ENCODE peak calls at places on chromosomes 5 and 9, in six cellular contexts. T is CD8-positive, alpha-beta memory T cell; S is hepatocyte; Q is heart left ventricle; V is neural progenitor cell; E is HCT116. F is an unnamed sample. For H3K27me3 and H3K9me3, the result is how much of the 10 kb centered on the place peaks cover.

GRCh38 chr5:153719324-153719723 is 228.9 kb downstream of the GRIA1 start:
- DNase-seq in E (no peak), Q (no peak), S (no peak), V (no peak), T (no peak), F (no peak)

GRCh38 chr9:111909444-111909843 is 12.8 kb downstream of the UGCG start:
- DNase-seq in Q (no peak), V (no peak), T (no peak), E (no peak), S (no peak), F (no peak)

GRCh38 chr5:147339313-147339712 is 104.5 kb downstream of the STK32A start:
- DNase-seq in T (no peak), Q (no peak), V (no peak), S (no peak), E (no peak), F (no peak)

GRCh38 chr5:44663991-44664710 is 144.6 kb upstream of the MRPS30 start:
- DNase-seq in T (no peak), E (no peak), S (no peak), V (no peak), Q (no peak), F (no peak)

GRCh38 chr5:137055271-137055872 is 443.8 kb downstream of the SPOCK1 start:
- DNase-seq in Q (no peak), E (no peak), T (no peak), V (no peak), S (no peak), F (no peak)

GRCh38 chr5:111453747-111454146 is 58.6 kb downstream of the STARD4 start:
- DNase-seq in Q (no peak), S (no peak), T (no peak), E (no peak), V (no peak), F (no peak)

GRCh38 chr5:149345892-149346222 is 558 bp downstream of the GRPEL2 start:
- DNase-seq in V (peak), E (no peak), T (peak), S (peak), Q (no peak), F (no peak)

GRCh38 chr9:90107021-90107771 is 502.4 kb downstream of the GADD45G start:
- DNase-seq in Q (peak), V (no peak), T (no peak), E (no peak), S (peak), F (peak)

GRCh38 chr5:177496111-177497010 is 1.0 kb downstream of the PDLIM7 start:
- DNase-seq in V (peak), S (peak), E (peak), Q (peak), T (no peak), F (peak)

GRCh38 chr5:132774406-132774805 is 2.6 kb downstream of the SEPTIN8 start:
- DNase-seq in E (no peak), V (no peak), Q (no peak), T (no peak), S (no peak), F (no peak)

GRCh38 chr5:38258319-38259061 is at the start of gene EGFLAM:
- DNase-seq in S (peak), E (no peak), Q (peak), V (peak), T (no peak), F (peak)

GRCh38 chr5:173333900-173334685 is 5.9 kb upstream of the STC2 start:
- DNase-seq in V (no peak), E (no peak), Q (no peak), T (no peak), S (no peak), F (no peak)

GRCh38 chr5:54212331-54212730 is 98.0 kb downstream of the ARL15 start:
- DNase-seq in S (no peak), Q (no peak), T (no peak), E (no peak), V (peak), F (no peak)

DNA sequence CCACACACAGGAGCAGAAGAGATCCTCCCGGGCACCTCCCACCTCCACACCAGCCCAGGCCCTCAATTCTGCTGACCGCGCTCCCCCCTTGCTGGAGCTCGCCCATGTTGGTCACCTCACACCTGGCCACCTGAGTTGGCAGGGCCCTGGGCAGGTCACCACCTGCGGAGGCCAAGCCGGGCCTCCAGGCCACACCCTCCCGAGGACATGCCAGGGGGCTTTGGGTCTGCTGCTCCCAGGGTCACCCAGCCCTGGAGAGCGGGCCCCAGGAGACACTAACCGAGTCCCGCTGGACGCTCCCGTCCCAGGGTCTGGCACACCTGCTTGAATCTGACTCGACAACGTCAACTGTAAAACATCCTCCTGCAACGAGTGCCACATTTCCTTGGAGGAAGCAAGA is 2.1 kb downstream of the SOHLH1 start:
- DNase-seq in S (no peak), Q (no peak), E (no peak), V (no peak), T (no peak), F (no peak)
- H3K27me3 ChIP-seq in S (under half), Q (under half), E (under half), V (under half), T (under half), F (under half)

GRCh38 chr5:141272906-141273305 is 27.7 kb downstream of the PCDHB15 start:
- DNase-seq in T (no peak), S (no peak), Q (no peak), V (no peak), E (no peak), F (no peak)

DNA sequence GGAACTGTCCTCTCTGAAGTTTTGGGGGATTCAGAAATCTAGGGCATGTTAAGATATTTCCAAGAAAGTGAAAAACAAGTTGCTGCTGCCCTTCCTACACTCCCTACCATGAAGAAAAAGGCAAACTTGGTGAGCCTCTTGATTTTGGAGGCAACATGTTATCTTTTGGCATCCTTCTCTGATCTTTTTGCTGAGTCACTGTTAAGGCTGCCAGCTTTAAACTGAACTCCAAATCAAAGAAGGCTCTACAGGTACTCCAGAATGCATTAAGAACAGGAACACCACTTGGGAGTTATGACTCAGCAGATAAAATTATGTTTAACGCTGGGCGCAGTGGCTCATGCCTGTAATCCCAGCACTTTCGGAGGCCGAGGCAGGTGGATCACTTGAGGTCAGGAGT is 24.0 kb downstream of the PCDHB15 start:
- DNase-seq in S (no peak), T (no peak), Q (no peak), V (no peak), E (no peak), F (no peak)
- H3K9me3 ChIP-seq in S (half or more), T (under half), Q (half or more), V (under half), E (under half), F (under half)

DNA sequence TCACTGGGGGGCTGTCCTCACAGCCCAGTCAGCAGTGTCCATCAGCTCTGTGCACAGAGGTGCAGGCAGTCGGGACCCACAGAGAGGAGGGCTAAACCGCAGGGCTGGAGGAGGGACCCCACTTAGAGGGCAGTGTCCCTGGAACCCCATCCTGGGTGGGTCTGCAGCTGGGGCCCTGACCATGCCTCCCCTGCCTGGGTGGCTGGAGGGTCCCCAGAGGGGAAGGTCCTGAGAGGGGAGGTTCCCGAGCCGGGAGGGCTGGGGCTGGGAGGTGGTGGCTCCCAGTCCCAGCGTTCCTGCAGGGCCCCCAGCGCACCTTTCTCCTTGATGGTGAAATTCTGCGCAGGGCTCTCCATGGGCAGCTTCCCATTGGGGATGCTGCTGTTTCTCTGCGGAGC is 32.7 kb downstream of the EXOC3 start:
- DNase-seq in S (no peak), V (no peak), T (no peak), E (no peak), Q (peak), F (no peak)
- H3K27me3 ChIP-seq in S (under half), V (half or more), T (under half), E (under half), Q (half or more), F (under half)

GRCh38 chr5:3026651-3027050 is 275.2 kb upstream of the IRX2 start:
- DNase-seq in E (no peak), V (no peak), T (no peak), Q (no peak), S (no peak), F (no peak)
- H3K9me3 ChIP-seq in E (under half), V (under half), T (under half), Q (under half), S (under half), F (under half)

GRCh38 chr9:97849980-97850379 is 3.0 kb upstream of the FOXE1 start:
- DNase-seq in Q (no peak), T (no peak), S (no peak), E (no peak), V (no peak), F (no peak)

GRCh38 chr9:97852001-97852398 is 1.0 kb upstream of the FOXE1 start:
- DNase-seq in E (no peak), Q (no peak), V (peak), T (no peak), S (no peak), F (peak)

GRCh38 chr9:97851450-97851883 is 1.6 kb upstream of the FOXE1 start:
- DNase-seq in E (no peak), V (peak), T (no peak), Q (no peak), S (no peak), F (no peak)

GRCh38 chr9:97852399-97853055 is 499 bp upstream of the FOXE1 start:
- DNase-seq in V (peak), S (no peak), E (no peak), T (peak), Q (no peak), F (no peak)

GRCh38 chr9:97850746-97851449 is 2.1 kb upstream of the FOXE1 start:
- DNase-seq in V (no peak), T (no peak), S (no peak), Q (no peak), E (no peak), F (peak)
- H3K27me3 ChIP-seq in V (half or more), T (half or more), S (half or more), Q (half or more), E (under half), F (under half)